ENCODE peak calls at places on chromosomes 3 and 15, in four cellular contexts. L is K562, I is astrocyte of the spinal cord, P is WERI-Rb-1. O is an unnamed sample.

GRCh38 chr15:36483409-36483808 is 96.0 kb upstream of the CDIN1 start:
- DNase-seq in L (no peak), I (no peak), P (no peak), O (no peak)

GRCh38 chr3:65126527-65127440 is 439.0 kb upstream of the ADAMTS9 start:
- DNase-seq in L (no peak), I (peak), P (no peak), O (no peak)

GRCh38 chr3:129549006-129549800 is 6.2 kb downstream of the H1-8 start:
- DNase-seq in L (no peak), I (peak), P (no peak), O (no peak)

GRCh38 chr15:68797157-68797556 is 23.5 kb downstream of the ANP32A start:
- DNase-seq in L (no peak), I (peak), P (peak), O (peak)

GRCh38 chr3:54213910-54214309 is 91.6 kb downstream of the CACNA2D3 start:
- DNase-seq in L (no peak), I (no peak), P (no peak), O (no peak)

GRCh38 chr15:66007663-66008262 is 138.5 kb downstream of the RAB11A start:
- DNase-seq in L (no peak), I (no peak), P (no peak), O (peak)

GRCh38 chr15:45179221-45179985 is 8.4 kb downstream of the SHF start:
- DNase-seq in L (peak), I (no peak), P (peak), O (peak)

GRCh38 chr15:33132722-33133345 is 61.7 kb downstream of the FMN1 start:
- DNase-seq in L (peak), I (peak), P (peak), O (peak)

GRCh38 chr3:10338164-10338470 is 17.2 kb upstream of the SEC13 start:
- DNase-seq in L (no peak), I (no peak), P (no peak), O (no peak)

GRCh38 chr3:146747928-146748327 is 142.8 kb upstream of the PLSCR5 start:
- DNase-seq in L (no peak), I (peak), P (no peak), O (no peak)

GRCh38 chr3:131353016-131353877 is 28.3 kb upstream of the NUDT16 start:
- DNase-seq in L (no peak), I (no peak), P (no peak), O (no peak)

GRCh38 chr15:90685688-90686434 is 31.3 kb upstream of the BLM start:
- DNase-seq in L (no peak), I (no peak), P (no peak), O (peak)

GRCh38 chr3:133753107-133753778 is 7.0 kb downstream of the TF start:
- DNase-seq in L (no peak), I (no peak), P (no peak), O (no peak)

GRCh38 chr15:78322243-78322642 is 17.9 kb upstream of the CRABP1 start:
- DNase-seq in L (no peak), I (peak), P (no peak), O (no peak)

GRCh38 chr3:175155172-175155571 is 296.0 kb downstream of the NAALADL2 start:
- DNase-seq in L (no peak), I (no peak), P (no peak), O (no peak)

GRCh38 chr3:31159331-31160039 is 265.0 kb upstream of the GADL1 start:
- DNase-seq in L (no peak), I (no peak), P (no peak), O (no peak)

GRCh38 chr3:58052373-58053273 is 44.4 kb downstream of the FLNB start:
- DNase-seq in L (peak), I (peak), P (no peak), O (peak)

GRCh38 chr15:27222479-27222878 is 251.5 kb downstream of the GABRG3 start:
- DNase-seq in L (no peak), I (peak), P (no peak), O (no peak)

GRCh38 chr3:193857996-193858395 is 265.0 kb downstream of the OPA1 start:
- DNase-seq in L (no peak), I (peak), P (no peak), O (no peak)

GRCh38 chr15:68888419-68888818 is 41.9 kb upstream of the SPESP1 start:
- DNase-seq in L (no peak), I (no peak), P (no peak), O (no peak)

GRCh38 chr3:184067573-184068055 is 14.8 kb downstream of the HTR3C start:
- DNase-seq in L (peak), I (no peak), P (no peak), O (no peak)

GRCh38 chr3:183823963-183824362 is 1.4 kb downstream of the MAP6D1 start:
- DNase-seq in L (no peak), I (no peak), P (no peak), O (no peak)

GRCh38 chr3:172550347-172550943 is 27.2 kb upstream of the TNFSF10 start:
- DNase-seq in L (peak), I (peak), P (no peak), O (peak)

GRCh38 chr3:120956143-120956542 is 48.1 kb downstream of the STXBP5L start:
- DNase-seq in L (no peak), I (no peak), P (no peak), O (no peak)

GRCh38 chr15:98276018-98276417 is 315.5 kb downstream of the ARRDC4 start:
- DNase-seq in L (no peak), I (no peak), P (no peak), O (no peak)

GRCh38 chr3:111072016-111072891 is 638 bp downstream of the NECTIN3 start:
- DNase-seq in L (no peak), I (peak), P (peak), O (no peak)
- H3K4me3 ChIP-seq in L (no peak), I (peak), P (peak), O (peak)

GRCh38 chr3:111715911-111716523 is 120.9 kb upstream of the ZBED2 start:
- DNase-seq in L (peak), I (peak), P (peak), O (peak)

GRCh38 chr3:111717601-111718000 is 122.5 kb upstream of the ZBED2 start:
- DNase-seq in L (peak), I (peak), P (peak), O (peak)

GRCh38 chr3:111712294-111713180 is 117.4 kb upstream of the ZBED2 start:
- DNase-seq in L (no peak), I (peak), P (peak), O (no peak)

GRCh38 chr3:111714305-111714704 is 119.2 kb upstream of the ZBED2 start:
- DNase-seq in L (no peak), I (peak), P (no peak), O (no peak)

DNA sequence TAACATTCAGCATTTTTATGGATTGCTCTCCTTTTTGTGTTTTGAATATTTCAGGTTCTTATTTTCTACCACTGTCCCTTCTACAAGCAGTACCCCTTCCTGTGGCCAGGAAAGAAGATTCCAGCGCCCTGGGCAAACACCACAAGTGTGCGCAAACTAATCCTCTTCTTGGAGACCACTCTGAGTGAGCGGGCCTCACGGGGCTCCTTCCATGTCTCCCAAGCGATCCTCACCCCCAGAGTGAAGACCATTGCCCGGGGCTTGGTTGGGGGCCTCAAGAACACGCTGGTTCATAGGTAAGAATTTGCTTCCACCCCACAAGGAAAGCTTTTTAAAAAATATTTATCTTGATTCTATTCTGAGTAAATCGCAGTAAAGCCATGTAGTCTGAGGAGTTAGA is 118.7 kb upstream of the ZBED2 start:
- DNase-seq in L (no peak), I (no peak), P (no peak), O (no peak)
- TF ChIP-seq CTCF in L (no peak), I (no peak), P (no peak), O (no peak)

DNA sequence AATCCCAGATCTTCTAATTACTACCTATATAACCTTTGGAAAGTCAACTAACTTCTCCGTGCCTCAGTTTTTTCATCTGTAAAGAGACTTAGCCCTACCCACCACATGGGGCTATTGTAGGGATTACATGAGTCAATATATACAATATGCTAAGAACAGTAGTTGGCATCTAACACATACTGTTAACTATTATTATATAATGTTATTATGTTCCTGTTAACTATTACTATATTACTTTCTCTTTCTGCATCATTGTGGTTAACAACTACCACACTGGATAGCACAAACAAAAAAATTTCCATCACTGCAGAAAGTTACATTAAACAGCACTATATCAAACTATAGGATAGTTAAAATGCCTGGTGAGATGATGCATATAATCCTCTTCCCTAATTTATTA is 23.7 kb downstream of the STAG1 start:
- DNase-seq in L (no peak), I (no peak), P (no peak), O (no peak)
- H3K4me3 ChIP-seq in L (no peak), I (no peak), P (no peak), O (no peak)

GRCh38 chr3:75341324-75342067 is 322.6 kb upstream of the FRG2C start:
- DNase-seq in L (no peak), I (no peak), P (peak), O (peak)
- TF ChIP-seq CTCF in L (no peak), I (no peak), P (peak), O (no peak)